ENCODE peak calls at places on chromosomes 3 and 15, in six cellular contexts. F, O, H, J, S and D are unnamed samples.

GRCh38 chr3:123385981-123386380 is 62.9 kb downstream of the ADCY5 start:
- DNase-seq in F (no peak), O (no peak), H (no peak), J (peak; percentile 58), S (no peak), D (peak; percentile 27)

GRCh38 chr3:27568393-27568792 is 84.2 kb upstream of the SLC4A7 start:
- DNase-seq in F (peak; percentile 41), O (no peak), H (no peak), J (peak; percentile 87), S (no peak), D (peak; percentile 74)

GRCh38 chr3:52436500-52437106 is 8.3 kb downstream of the SEMA3G start:
- DNase-seq in F (no peak), O (no peak), H (no peak), J (no peak), S (no peak), D (peak; percentile 85)

GRCh38 chr3:115885621-115886020 is 262.3 kb downstream of the GAP43 start:
- DNase-seq in F (no peak), O (no peak), H (no peak), J (peak; percentile 45), S (peak; percentile 23), D (peak; percentile 17)

GRCh38 chr3:90145094-90145810 is 1037.8 kb downstream of the EPHA3 start:
- DNase-seq in F (no peak), O (no peak), H (no peak), J (peak; percentile 11), S (no peak), D (peak; percentile 0)

GRCh38 chr3:79906106-79906505 is 138.3 kb upstream of the ROBO1 start:
- DNase-seq in F (no peak), O (no peak), H (no peak), J (peak; percentile 21), S (no peak), D (peak; percentile 4)

GRCh38 chr15:74683758-74684157 is 12.1 kb downstream of the EDC3 start:
- DNase-seq in F (no peak), O (no peak), H (no peak), J (no peak), S (no peak), D (no peak)

GRCh38 chr15:97684249-97684648 is 276.3 kb upstream of the ARRDC4 start:
- DNase-seq in F (peak; percentile 11), O (no peak), H (no peak), J (no peak), S (no peak), D (no peak)

GRCh38 chr15:83178387-83178786 is 29.2 kb downstream of the HDGFL3 start:
- DNase-seq in F (no peak), O (no peak), H (no peak), J (no peak), S (no peak), D (no peak)

GRCh38 chr3:37921025-37921424 is 59.3 kb downstream of the CTDSPL start:
- DNase-seq in F (no peak), O (no peak), H (no peak), J (no peak), S (no peak), D (no peak)

GRCh38 chr3:159273608-159274007 is 471.8 kb downstream of the MFSD1 start:
- DNase-seq in F (peak; percentile 68), O (no peak), H (no peak), J (peak; percentile 76), S (peak; percentile 78), D (peak; percentile 70)

GRCh38 chr3:43960448-43960840 is 269.7 kb downstream of the ABHD5 start:
- DNase-seq in F (peak; percentile 45), O (no peak), H (no peak), J (peak; percentile 22), S (no peak), D (peak; percentile 26)

GRCh38 chr3:54955941-54956340 is 28.1 kb upstream of the LRTM1 start:
- DNase-seq in F (no peak), O (no peak), H (no peak), J (no peak), S (no peak), D (no peak)

GRCh38 chr3:108589998-108590323 is 439 bp downstream of the DZIP3 start:
- DNase-seq in F (no peak), O (no peak), H (no peak), J (no peak), S (no peak), D (no peak)
- TF ChIP-seq CTCF in F (no peak), O (no peak), H (no peak), J (no peak), S (no peak), D (no peak)

GRCh38 chr3:49700453-49701128 is 11.2 kb downstream of the RNF123 start:
- DNase-seq in F (no peak), O (no peak), H (no peak), J (no peak), S (no peak), D (no peak)
- TF ChIP-seq CTCF in F (no peak), O (no peak), H (peak; percentile 2), J (peak; percentile 13), S (no peak), D (no peak)

GRCh38 chr15:67740376-67740775 is 84.9 kb upstream of the SKOR1 start:
- DNase-seq in F (no peak), O (no peak), H (no peak), J (no peak), S (no peak), D (no peak)

GRCh38 chr15:67736810-67737209 is 88.5 kb upstream of the SKOR1 start:
- DNase-seq in F (no peak), O (no peak), H (no peak), J (no peak), S (no peak), D (no peak)

GRCh38 chr15:67741313-67741712 is 84.0 kb upstream of the SKOR1 start:
- DNase-seq in F (no peak), O (no peak), H (no peak), J (no peak), S (no peak), D (no peak)

GRCh38 chr15:67735896-67736295 is 89.4 kb upstream of the SKOR1 start:
- DNase-seq in F (no peak), O (no peak), H (no peak), J (no peak), S (no peak), D (no peak)

GRCh38 chr15:67738056-67738455 is 87.3 kb upstream of the SKOR1 start:
- DNase-seq in F (no peak), O (no peak), H (no peak), J (no peak), S (no peak), D (no peak)
- TF ChIP-seq CTCF in F (no peak), O (no peak), H (no peak), J (no peak), S (no peak), D (no peak)

DNA sequence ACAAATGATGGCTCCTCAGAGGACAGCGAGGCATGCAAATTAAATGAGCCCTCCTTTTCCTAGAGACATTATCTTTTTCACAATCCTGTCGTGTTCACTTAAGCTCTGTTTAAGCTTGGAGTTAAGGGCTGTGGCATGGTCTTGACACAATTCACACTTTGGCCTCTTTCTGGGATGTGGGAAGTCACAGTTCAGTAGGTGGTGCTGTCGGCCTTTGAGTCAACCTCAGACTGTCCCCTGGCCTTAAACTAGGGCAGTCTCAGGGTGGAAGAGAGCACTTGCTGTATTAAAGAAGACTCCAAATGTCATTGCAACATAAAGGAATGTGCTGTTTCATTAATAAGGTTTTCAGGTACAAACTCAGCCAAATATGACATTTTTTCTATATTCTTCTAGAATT is 351.0 kb downstream of the MCTP2 start:
- DNase-seq in F (peak; percentile 33), O (no peak), H (peak; percentile 22), J (peak; percentile 62), S (peak; percentile 62), D (peak; percentile 25)
- TF ChIP-seq CTCF in F (no peak), O (no peak), H (peak; percentile 54), J (peak; percentile 51), S (no peak), D (peak; percentile 6)

DNA sequence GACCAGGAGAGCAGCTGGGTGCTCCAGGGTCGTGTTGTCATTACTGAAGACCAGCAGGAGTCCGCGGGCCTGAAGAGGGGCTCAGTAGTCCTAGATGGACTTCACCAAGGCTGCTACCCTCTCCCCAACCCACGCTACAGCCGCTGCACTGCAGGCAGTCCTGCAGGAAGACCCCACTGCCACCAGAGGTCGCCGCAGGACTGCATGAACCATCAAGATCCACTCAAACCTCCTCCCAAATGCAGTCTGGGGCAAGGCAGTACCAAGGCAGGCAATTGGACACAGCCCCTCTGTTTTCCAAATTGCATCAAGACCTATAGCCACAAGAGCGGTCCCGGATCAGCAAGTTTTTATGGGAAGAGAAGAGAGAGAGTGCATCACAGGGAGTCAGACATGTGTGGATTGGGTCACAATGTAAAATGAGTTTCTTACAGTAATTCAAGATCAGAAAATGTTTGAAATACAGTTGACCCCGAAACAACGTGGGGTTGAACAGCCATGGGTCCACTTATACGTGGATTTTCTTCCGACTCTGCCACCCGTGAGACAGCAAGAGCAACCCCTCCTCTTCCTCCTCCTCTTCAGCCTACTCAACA is 46.7 kb downstream of the DZIP1L start:
- DNase-seq in F (peak; percentile 73), O (peak; percentile 43), H (peak; percentile 84), J (peak; percentile 82), S (peak; percentile 83), D (peak; percentile 88)
- TF ChIP-seq CTCF in F (peak; percentile 90), O (peak; percentile 48), H (peak; percentile 99), J (peak; percentile 98), S (peak; percentile 87), D (no peak)

DNA sequence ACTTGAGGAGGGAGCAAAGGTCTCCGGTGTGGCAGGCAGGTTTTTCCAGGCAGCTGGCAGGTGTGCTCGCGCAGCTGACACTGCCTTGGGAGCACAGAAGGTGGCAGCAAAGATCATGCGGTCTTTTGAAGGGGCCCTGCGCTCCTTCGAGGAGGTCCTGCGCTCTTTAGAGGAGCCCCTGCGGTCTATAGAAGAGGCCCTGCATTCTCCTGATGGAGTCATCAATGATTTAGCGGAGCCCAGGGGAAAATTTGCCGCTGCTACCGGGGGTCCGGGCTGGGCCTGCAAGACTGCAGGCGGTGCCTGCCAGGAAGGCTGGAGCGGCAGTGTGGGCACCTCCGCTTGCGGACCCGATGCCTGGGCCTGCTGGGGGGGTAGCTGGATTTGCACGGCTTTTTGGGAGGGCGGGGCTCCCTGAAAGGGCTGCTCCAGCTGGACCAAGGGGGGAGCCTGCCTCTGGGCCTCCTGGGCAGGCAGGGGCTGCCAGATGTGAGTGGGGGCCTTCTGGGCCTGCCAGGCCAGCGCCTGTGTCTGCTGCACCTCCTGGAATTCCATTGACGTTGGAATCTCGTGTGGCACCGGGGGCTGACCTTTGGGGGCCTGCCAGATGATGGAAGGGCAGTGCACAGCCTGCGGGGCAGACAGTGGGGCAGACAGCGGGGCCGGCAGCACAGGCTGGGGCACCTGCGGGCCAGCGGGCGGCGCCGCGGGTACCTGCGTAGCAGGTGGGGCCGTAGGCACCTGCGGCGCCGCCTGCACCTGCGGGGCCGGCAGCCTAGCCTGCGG is 2.1 kb downstream of the MAGEL2 start:
- DNase-seq in F (peak; percentile 45), O (no peak), H (no peak), J (no peak), S (peak; percentile 29), D (no peak)
- TF ChIP-seq CTCF in F (peak; percentile 16), O (no peak), H (no peak), J (no peak), S (no peak), D (no peak)